ENCODE peak calls at places on chromosomes 16 and 17, in five cellular contexts. N, Y, M, W and G are unnamed samples.

GRCh38 chr17:46769531-46770438 is 48.7 kb downstream of the WNT3 start:
- DNase-seq in Y (no peak), W (no peak), N (no peak), M (no peak), G (no peak)

GRCh38 chr16:68235882-68236803 is at the start of gene ESRP2:
- DNase-seq in Y (peak), N (no peak), W (no peak), M (peak), G (peak)

GRCh38 chr17:29241015-29241963 is 5.4 kb upstream of the CRYBA1 start:
- DNase-seq in N (peak), Y (peak), M (no peak), W (peak), G (no peak)

GRCh38 chr16:16096161-16096857 is 127.0 kb downstream of the ABCC6 start:
- DNase-seq in Y (peak), N (peak), M (no peak), W (peak), G (no peak)

GRCh38 chr16:84914273-84914672 is 94.5 kb downstream of the CRISPLD2 start:
- DNase-seq in M (no peak), W (no peak), Y (no peak), N (no peak), G (no peak)

GRCh38 chr17:28381141-28381825 is 9.8 kb downstream of the SARM1 start:
- DNase-seq in N (no peak), W (no peak), M (no peak), Y (no peak), G (no peak)

GRCh38 chr16:27769561-27770222 is 219.7 kb downstream of the KATNIP start:
- DNase-seq in N (no peak), Y (peak), M (no peak), W (peak), G (no peak)

GRCh38 chr17:19288453-19288852 is 51.3 kb downstream of the EPN2 start:
- DNase-seq in M (no peak), W (no peak), Y (no peak), N (no peak), G (no peak)

GRCh38 chr17:37422971-37423625 is 16.4 kb downstream of the TADA2A start:
- DNase-seq in W (no peak), N (no peak), Y (no peak), M (no peak), G (no peak)

GRCh38 chr16:78227855-78228254 is 128.4 kb downstream of the WWOX start:
- DNase-seq in M (no peak), Y (no peak), N (no peak), W (no peak), G (no peak)

GRCh38 chr16:74560912-74561311 is 46.0 kb downstream of the GLG1 start:
- DNase-seq in M (no peak), W (no peak), N (no peak), Y (no peak), G (no peak)

GRCh38 chr16:22098538-22099255 is 6.4 kb downstream of the VWA3A start:
- DNase-seq in Y (no peak), N (peak), M (no peak), W (peak), G (no peak)

GRCh38 chr17:75535119-75535537 is 9.6 kb downstream of the LLGL2 start:
- DNase-seq in W (no peak), Y (no peak), M (peak), N (no peak), G (no peak)

GRCh38 chr16:68636064-68636551 is 9.0 kb upstream of the CDH3 start:
- DNase-seq in M (no peak), N (no peak), Y (no peak), W (no peak), G (no peak)

GRCh38 chr16:50318796-50319578 is 49.8 kb downstream of the BRD7 start:
- DNase-seq in W (no peak), Y (no peak), N (no peak), M (no peak), G (no peak)

GRCh38 chr16:30977502-30977901 is 7.5 kb upstream of the HSD3B7 start:
- DNase-seq in N (no peak), M (no peak), W (no peak), Y (no peak), G (no peak)

GRCh38 chr17:72184805-72185204 is 64.0 kb downstream of the SOX9 start:
- DNase-seq in W (peak), Y (no peak), M (no peak), N (no peak), G (no peak)

GRCh38 chr17:12040478-12040877 is 19.8 kb downstream of the MAP2K4 start:
- DNase-seq in Y (no peak), N (no peak), M (no peak), W (no peak), G (no peak)

GRCh38 chr16:1497014-1497598 is 3.9 kb downstream of the TELO2 start:
- DNase-seq in W (no peak), Y (peak), M (no peak), N (no peak), G (no peak)

GRCh38 chr17:48832491-48832890 is 1.7 kb downstream of the CALCOCO2 start:
- DNase-seq in M (no peak), Y (no peak), W (no peak), N (no peak), G (no peak)

GRCh38 chr16:68396481-68396880 is 51.8 kb downstream of the SMPD3 start:
- DNase-seq in W (peak), N (peak), M (peak), Y (no peak), G (no peak)

GRCh38 chr16:11675561-11676511 is 7.6 kb downstream of the SNN start:
- DNase-seq in W (no peak), M (no peak), Y (no peak), N (peak), G (no peak)

GRCh38 chr17:36611345-36612072 is 10.1 kb downstream of the MRM1 start:
- DNase-seq in Y (no peak), W (peak), N (no peak), M (no peak), G (no peak)

GRCh38 chr17:28745052-28745776 is 1.4 kb downstream of the TRAF4 start:
- DNase-seq in M (no peak), N (no peak), W (peak), Y (peak), G (no peak)

GRCh38 chr16:23564964-23565363 is 7.4 kb downstream of the UBFD1 start:
- DNase-seq in Y (no peak), W (no peak), M (no peak), N (no peak), G (no peak)

GRCh38 chr17:65183736-65184135 is 46.6 kb downstream of the RGS9 start:
- DNase-seq in W (peak), Y (no peak), M (no peak), N (peak), G (no peak)

GRCh38 chr17:9258115-9259020 is 237.1 kb downstream of the NTN1 start:
- DNase-seq in W (no peak), N (no peak), M (no peak), Y (no peak), G (no peak)

GRCh38 chr17:35731932-35732805 is 730 bp downstream of the RASL10B start:
- DNase-seq in Y (no peak), M (no peak), N (no peak), W (no peak), G (no peak)

GRCh38 chr16:22372882-22373661 is 1.3 kb downstream of the CDR2 start:
- DNase-seq in W (no peak), N (no peak), M (no peak), Y (no peak), G (no peak)

GRCh38 chr17:57874434-57875108 is 24.7 kb upstream of the MRPS23 start:
- DNase-seq in N (no peak), Y (peak), M (no peak), W (peak), G (no peak)

GRCh38 chr17:39261286-39261685 is 35.5 kb upstream of the STAC2 start:
- DNase-seq in N (no peak), W (no peak), M (no peak), Y (no peak), G (no peak)

GRCh38 chr16:58832496-58832895 is 98.4 kb upstream of the GOT2 start:
- DNase-seq in N (no peak), W (no peak), M (no peak), Y (no peak), G (no peak)